ENCODE peak calls at places on chromosomes 7 and 10, in ten cellular contexts. O, E, F, K, S, R, P, C, V and A are unnamed samples.
A peak's percentile ranks its signal among the peaks of the same experiment; 100 is the strongest.

GRCh38 chr10:3235996-3236510 is 63.5 kb upstream of the PITRM1 start:
- DNase-seq in O (no peak), V (no peak), R (no peak), E (no peak), C (no peak), S (no peak), K (no peak), P (no peak), F (no peak), A (no peak)

GRCh38 chr10:124539935-124540641 is 78.5 kb downstream of the LHPP start:
- DNase-seq in F (peak; percentile 32), V (no peak), C (peak; percentile 51), R (no peak), K (peak; percentile 79), S (peak; percentile 28), E (peak; percentile 92), P (peak; percentile 70), O (peak; percentile 57), A (no peak)

GRCh38 chr7:104444019-104444418 is 115.6 kb downstream of the LHFPL3 start:
- DNase-seq in R (no peak), P (no peak), O (no peak), V (no peak), E (no peak), C (no peak), K (no peak), S (no peak), F (no peak), A (no peak)

GRCh38 chr7:100486111-100486636 is 2.4 kb downstream of the NYAP1 start:
- DNase-seq in K (no peak), S (no peak), C (no peak), V (no peak), E (no peak), O (no peak), P (no peak), F (no peak), R (no peak), A (no peak)

GRCh38 chr7:92749327-92749730 is 87.0 kb downstream of the CDK6 start:
- DNase-seq in E (no peak), P (no peak), F (no peak), R (no peak), S (peak; percentile 45), O (peak; percentile 68), K (no peak), V (no peak), C (no peak), A (no peak)

GRCh38 chr10:110529596-110530011 is 31.9 kb downstream of the DUSP5 start:
- DNase-seq in C (no peak), P (peak; percentile 15), S (no peak), E (no peak), O (peak; percentile 20), V (no peak), R (no peak), K (no peak), F (no peak), A (no peak)

GRCh38 chr10:127968659-127969058 is 61.8 kb downstream of the PTPRE start:
- DNase-seq in S (no peak), E (no peak), R (no peak), O (no peak), P (no peak), F (no peak), K (no peak), V (no peak), C (no peak), A (no peak)

GRCh38 chr10:76396126-76396525 is 964.7 kb downstream of the LRMDA start:
- DNase-seq in V (no peak), E (no peak), R (no peak), S (no peak), O (no peak), F (no peak), C (no peak), P (no peak), K (no peak), A (no peak)

GRCh38 chr10:125606406-125606805 is 76.6 kb downstream of the TEX36 start:
- DNase-seq in R (no peak), K (no peak), O (no peak), F (no peak), C (no peak), S (no peak), P (no peak), V (no peak), E (no peak), A (no peak)

GRCh38 chr10:28089467-28089866 is 90.6 kb upstream of the ODAD2 start:
- DNase-seq in R (no peak), P (no peak), K (no peak), F (no peak), S (peak; percentile 85), V (no peak), O (peak; percentile 20), E (no peak), C (no peak), A (no peak)

GRCh38 chr7:157797361-157797760 is 460.6 kb downstream of the DNAJB6 start:
- DNase-seq in K (no peak), P (no peak), V (no peak), C (no peak), F (no peak), S (no peak), O (no peak), R (no peak), E (no peak), A (no peak)

GRCh38 chr7:133315332-133316040 is 62.6 kb downstream of the EXOC4 start:
- DNase-seq in O (peak; percentile 54), K (no peak), S (peak; percentile 31), V (no peak), E (no peak), R (no peak), P (no peak), C (no peak), F (no peak), A (no peak)

GRCh38 chr7:39587393-39587792 is 21.2 kb downstream of the YAE1 start:
- DNase-seq in E (no peak), C (no peak), S (peak; percentile 71), K (no peak), O (no peak), F (no peak), V (no peak), R (no peak), P (no peak), A (no peak)

GRCh38 chr10:114483575-114483974 is 79.3 kb upstream of the AFAP1L2 start:
- DNase-seq in R (no peak), S (no peak), P (no peak), O (no peak), F (no peak), K (no peak), C (no peak), V (no peak), E (no peak), A (no peak)

GRCh38 chr10:123847686-123848432 is 43.7 kb downstream of the CPXM2 start:
- DNase-seq in E (no peak), F (no peak), R (peak; percentile 57), O (peak; percentile 91), K (no peak), P (no peak), V (no peak), C (no peak), S (peak; percentile 39), A (no peak)

GRCh38 chr10:61943699-61944444 is 42.4 kb downstream of the ARID5B start:
- DNase-seq in P (no peak), R (no peak), K (no peak), V (no peak), E (no peak), O (peak; percentile 59), C (no peak), S (peak; percentile 67), F (no peak), A (peak; percentile 34)

GRCh38 chr7:99004216-99004615 is 125.9 kb downstream of the TRRAP start:
- DNase-seq in P (no peak), R (no peak), E (no peak), O (no peak), K (no peak), V (no peak), S (no peak), C (no peak), F (no peak), A (no peak)

GRCh38 chr7:34165466-34165865 is 260.1 kb downstream of the BMPER start:
- DNase-seq in K (no peak), F (no peak), P (no peak), O (peak; percentile 9), V (no peak), E (no peak), S (no peak), C (no peak), R (no peak), A (no peak)

GRCh38 chr7:106840342-106840741 is 24.7 kb upstream of the PIK3CG start:
- DNase-seq in P (no peak), E (no peak), R (peak; percentile 70), F (no peak), K (no peak), C (no peak), V (no peak), O (peak; percentile 82), S (peak; percentile 84), A (peak; percentile 39)

GRCh38 chr10:119306514-119306951 is 99.2 kb downstream of the GRK5 start:
- DNase-seq in O (no peak), K (no peak), R (no peak), S (peak; percentile 18), F (peak; percentile 50), E (no peak), V (no peak), P (peak; percentile 67), C (no peak), A (no peak)

GRCh38 chr10:95694665-95695064 is 938 bp upstream of the TCTN3 start:
- DNase-seq in R (no peak), K (no peak), E (no peak), C (no peak), S (no peak), V (no peak), F (no peak), P (no peak), O (no peak), A (no peak)

GRCh38 chr7:70060298-70061068 is 462.2 kb downstream of the AUTS2 start:
- DNase-seq in S (no peak), C (no peak), V (no peak), P (no peak), E (no peak), K (no peak), F (no peak), O (no peak), R (no peak), A (no peak)

GRCh38 chr7:120028636-120029035 is 244.3 kb upstream of the KCND2 start:
- DNase-seq in E (no peak), K (no peak), V (no peak), R (no peak), F (no peak), P (no peak), C (no peak), S (no peak), O (peak; percentile 34), A (no peak)

GRCh38 chr10:14244801-14245211 is 85.9 kb downstream of the FRMD4A start:
- DNase-seq in K (no peak), P (no peak), R (peak; percentile 2), E (no peak), V (no peak), O (no peak), F (no peak), C (no peak), S (peak; percentile 62), A (no peak)

GRCh38 chr7:74027683-74028320 is at the start of gene ELN:
- DNase-seq in S (no peak), R (no peak), K (peak; percentile 90), F (no peak), P (no peak), O (peak; percentile 74), E (peak; percentile 97), V (no peak), C (no peak), A (no peak)

GRCh38 chr10:614772-615582 is 74.5 kb downstream of the DIP2C start:
- DNase-seq in O (no peak), S (no peak), K (peak; percentile 47), E (peak; percentile 55), R (no peak), F (no peak), C (no peak), P (no peak), V (no peak), A (no peak)